ENCODE peak calls at places on chromosomes 12 and 14, in nine cellular contexts. N is bronchial epithelial cell, P is heart left ventricle, W is tibial artery, Q is fibroblast of lung, X is endodermal cell, E is psoas muscle, G is pancreas, K is sigmoid colon. L is an unnamed sample.

GRCh38 chr14:59583755-59584154 is 7.1 kb upstream of the CCDC175 start:
- DNase-seq in P (no peak), E (no peak), N (peak; percentile 22), W (no peak), X (peak; percentile 57), K (no peak), Q (peak; percentile 25), G (no peak), L (peak; percentile 56)

GRCh38 chr12:94649349-94650142 is 811 bp downstream of the TMCC3 start:
- DNase-seq in W (peak; percentile 72), N (peak; percentile 35), K (peak; percentile 72), X (peak; percentile 89), P (peak; percentile 82), G (peak; percentile 31), Q (peak; percentile 52), E (peak; percentile 79), L (peak; percentile 84)

GRCh38 chr14:67738740-67739504 is 37.2 kb downstream of the RDH12 start:
- DNase-seq in W (peak; percentile 89), Q (peak; percentile 97), G (peak; percentile 83), N (peak; percentile 86), K (peak; percentile 89), P (no peak), X (no peak), E (peak; percentile 81), L (peak; percentile 87)

GRCh38 chr12:93954160-93955112 is 193.9 kb upstream of the PLXNC1 start:
- DNase-seq in E (peak; percentile 72), P (no peak), G (no peak), K (peak; percentile 82), N (no peak), W (peak; percentile 75), X (no peak), Q (peak; percentile 28), L (peak; percentile 47)

GRCh38 chr12:93151079-93151759 is 222.1 kb upstream of the EEA1 start:
- DNase-seq in K (no peak), P (no peak), G (no peak), W (no peak), X (no peak), N (no peak), E (no peak), Q (no peak), L (no peak)

GRCh38 chr12:47744005-47744651 is 14.6 kb downstream of the RAPGEF3 start:
- DNase-seq in X (peak; percentile 98), K (no peak), W (no peak), Q (no peak), P (peak; percentile 43), G (peak; percentile 84), N (peak; percentile 73), E (no peak), L (peak; percentile 42)

GRCh38 chr12:54980341-54980740 is 4.2 kb downstream of the TESPA1 start:
- DNase-seq in E (no peak), P (no peak), X (no peak), K (no peak), N (no peak), Q (no peak), W (no peak), G (no peak), L (no peak)

GRCh38 chr12:96103067-96103650 is 67.8 kb upstream of the LTA4H start:
- DNase-seq in G (no peak), X (no peak), E (no peak), N (no peak), K (peak; percentile 62), Q (no peak), W (no peak), P (peak; percentile 68), L (peak; percentile 34)

GRCh38 chr12:109436181-109436546 is 40.9 kb downstream of the KCTD10 start:
- DNase-seq in X (peak; percentile 80), Q (no peak), W (no peak), G (no peak), N (no peak), E (no peak), K (no peak), P (no peak), L (no peak)

GRCh38 chr12:30753233-30753632 is 1.5 kb downstream of the CAPRIN2 start:
- DNase-seq in W (no peak), G (no peak), N (peak; percentile 29), X (peak; percentile 84), E (no peak), Q (peak; percentile 46), P (no peak), K (no peak), L (peak; percentile 57)

GRCh38 chr12:11460343-11461023 is 65.1 kb upstream of the PRB2 start:
- DNase-seq in G (no peak), K (no peak), Q (no peak), W (no peak), X (peak; percentile 52), E (no peak), P (no peak), N (peak; percentile 62), L (no peak)

GRCh38 chr14:42002139-42002538 is 395.5 kb downstream of the LRFN5 start:
- DNase-seq in N (peak; percentile 5), G (no peak), X (no peak), K (no peak), W (no peak), E (no peak), P (no peak), Q (peak; percentile 7), L (no peak)

GRCh38 chr12:49920241-49920914 is 16.7 kb upstream of the FAIM2 start:
- DNase-seq in K (no peak), N (peak; percentile 73), W (no peak), Q (no peak), E (no peak), X (peak; percentile 50), G (no peak), P (peak; percentile 60), L (peak; percentile 47)

GRCh38 chr12:113768850-113769249 is 197.3 kb downstream of the RBM19 start:
- DNase-seq in W (no peak), G (no peak), K (no peak), X (no peak), N (no peak), Q (no peak), E (no peak), P (no peak), L (no peak)

GRCh38 chr12:28331130-28331529 is 140.9 kb downstream of the CCDC91 start:
- DNase-seq in G (no peak), W (no peak), P (no peak), X (no peak), E (no peak), N (no peak), Q (no peak), K (no peak), L (no peak)

GRCh38 chr12:60539592-60539991 is 943.8 kb downstream of the SLC16A7 start:
- DNase-seq in E (no peak), N (no peak), W (no peak), Q (peak; percentile 67), X (no peak), K (no peak), P (no peak), G (no peak), L (no peak)

GRCh38 chr12:3149505-3150307 is 72.5 kb downstream of the TSPAN9 start:
- DNase-seq in W (no peak), K (no peak), P (no peak), E (no peak), N (no peak), X (no peak), Q (no peak), G (no peak), L (peak; percentile 79)

GRCh38 chr12:93273834-93274705 is 103.7 kb upstream of the NUDT4 start:
- DNase-seq in E (no peak), P (no peak), X (peak; percentile 68), K (no peak), G (no peak), W (no peak), Q (peak; percentile 31), N (no peak), L (no peak)

GRCh38 chr14:100428727-100429126 is 105.6 kb downstream of the SLC25A47 start:
- DNase-seq in P (no peak), G (no peak), K (no peak), Q (peak; percentile 47), N (peak; percentile 11), E (no peak), X (no peak), W (no peak), L (peak; percentile 96)

GRCh38 chr14:77657244-77657643 is 40.8 kb upstream of the SPTLC2 start:
- DNase-seq in N (no peak), G (no peak), Q (no peak), X (no peak), E (no peak), K (no peak), P (no peak), W (no peak), L (no peak)

GRCh38 chr14:21415329-21415728 is 31.5 kb upstream of the SUPT16H start:
- DNase-seq in N (no peak), Q (no peak), W (no peak), K (no peak), E (no peak), X (no peak), G (no peak), P (no peak), L (no peak)
- H3K36me3 ChIP-seq in N (peaks cover 21% of the 10 kb centered on the region), Q (peaks cover 9% of the 10 kb centered on the region), W (peaks cover 74% of the 10 kb centered on the region), K (peaks cover 56% of the 10 kb centered on the region), E (peaks cover 97% of the 10 kb centered on the region), X (peaks cover 81% of the 10 kb centered on the region), G (no peaks in the 10 kb centered on the region), P (peaks cover 3% of the 10 kb centered on the region), L (peaks cover 76% of the 10 kb centered on the region)

GRCh38 chr14:37709419-37710195 is 114.2 kb downstream of the TTC6 start:
- DNase-seq in P (no peak), X (no peak), G (no peak), W (no peak), K (no peak), Q (peak; percentile 53), E (no peak), N (peak; percentile 45), L (no peak)
- TF ChIP-seq CTCF in P (no peak), X (peak; percentile 76), G (no peak), W (no peak), K (peak; percentile 41), Q (peak; percentile 52), E (peak; percentile 14), N (peak; percentile 29), L (peak; percentile 37)

DNA sequence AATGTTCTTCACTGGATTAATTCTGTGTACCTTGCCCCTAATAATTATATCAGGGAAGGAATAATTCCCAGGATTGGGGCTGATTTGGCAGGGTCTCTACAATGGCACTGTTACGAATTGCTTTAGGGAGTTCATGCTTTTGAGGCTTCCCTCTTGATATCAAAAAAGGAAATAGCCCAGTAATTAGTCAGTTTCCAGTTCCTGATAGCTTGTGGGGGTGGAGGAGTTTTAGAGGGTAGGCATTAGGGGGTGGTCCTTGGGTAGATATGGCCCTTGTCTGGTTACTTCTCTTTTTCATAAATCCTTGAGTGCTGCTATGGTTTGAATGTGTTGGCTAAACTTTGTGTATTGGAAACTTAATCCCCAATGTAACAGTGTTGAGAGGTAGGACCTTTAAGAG is 6.1 kb upstream of the SRSF5 start:
- DNase-seq in E (no peak), K (no peak), G (no peak), P (no peak), W (no peak), Q (no peak), X (no peak), N (peak; percentile 18), L (no peak)
- H3K36me3 ChIP-seq in E (no peaks in the 10 kb centered on the region), K (no peaks in the 10 kb centered on the region), G (no peaks in the 10 kb centered on the region), P (no peaks in the 10 kb centered on the region), W (no peaks in the 10 kb centered on the region), Q (no peaks in the 10 kb centered on the region), X (no peaks in the 10 kb centered on the region), N (no peaks in the 10 kb centered on the region), L (no peaks in the 10 kb centered on the region)

DNA sequence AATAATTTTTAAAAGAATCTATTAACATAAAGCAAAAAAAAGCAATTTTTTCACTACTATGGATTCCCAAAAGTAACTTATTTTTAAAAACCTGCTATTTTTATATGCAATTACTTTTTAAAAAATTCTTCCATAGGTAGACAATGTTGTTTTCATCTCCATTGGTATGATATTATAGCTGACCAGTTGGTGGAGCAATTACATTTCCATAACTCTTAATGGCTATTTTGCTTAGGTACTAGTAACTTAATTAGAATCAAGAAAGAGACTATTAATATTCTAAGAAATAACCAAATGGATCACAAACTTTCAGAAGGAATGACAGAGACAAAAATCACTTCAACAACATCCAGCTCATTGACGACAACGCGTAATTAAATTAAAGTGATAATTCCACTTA is 64.7 kb upstream of the PTCSC3 start:
- DNase-seq in X (no peak), Q (peak; percentile 11), G (no peak), K (no peak), N (peak; percentile 37), W (no peak), E (no peak), P (no peak), L (no peak)
- TF ChIP-seq CTCF in X (no peak), Q (no peak), G (no peak), K (no peak), N (no peak), W (no peak), E (no peak), P (no peak), L (no peak)

L was measured in osteoblast.